ENCODE peak calls at places on chromosomes 13 and 19, in six cellular contexts. Q is A549, N is HCT116, P is heart left ventricle, U is body of pancreas, I is upper lobe of left lung. M is an unnamed sample.

GRCh38 chr19:31185261-31185660 is 164.0 kb downstream of the TSHZ3 start:
- ATAC-seq in Q (peak), N (no peak), P (no peak), U (no peak), I (no peak), M (no peak)

GRCh38 chr19:12581100-12581499 is 29.5 kb downstream of the ZNF490 start:
- ATAC-seq in Q (no peak), N (no peak), P (no peak), U (no peak), I (no peak), M (no peak)

GRCh38 chr13:101570410-101570809 is 117.9 kb downstream of the ITGBL1 start:
- ATAC-seq in Q (peak), N (no peak), P (no peak), U (no peak), I (no peak), M (no peak)

GRCh38 chr19:6056282-6056741 is 54.0 kb downstream of the RFX2 start:
- ATAC-seq in Q (no peak), N (no peak), P (peak), U (peak), I (no peak), M (no peak)

GRCh38 chr19:35395762-35396199 is 24.9 kb downstream of the GPR42 start:
- ATAC-seq in Q (peak), N (no peak), P (peak), U (peak), I (peak), M (no peak)

GRCh38 chr19:45051929-45052579 is 13.2 kb downstream of the CLASRP start:
- ATAC-seq in Q (no peak), N (no peak), P (no peak), U (no peak), I (peak), M (no peak)

GRCh38 chr13:21884965-21885567 is 214.2 kb downstream of the FGF9 start:
- ATAC-seq in Q (no peak), N (no peak), P (no peak), U (no peak), I (no peak), M (no peak)

GRCh38 chr13:63161219-63161618 is 1745.6 kb upstream of the PCDH20 start:
- ATAC-seq in Q (no peak), N (no peak), P (no peak), U (no peak), I (no peak), M (no peak)

GRCh38 chr19:35696835-35697234 is 7.5 kb upstream of the ZBTB32 start:
- ATAC-seq in Q (no peak), N (no peak), P (no peak), U (no peak), I (no peak), M (no peak)

GRCh38 chr13:66845393-66845792 is 384.7 kb downstream of the PCDH9 start:
- ATAC-seq in Q (no peak), N (no peak), P (no peak), U (no peak), I (peak), M (no peak)

GRCh38 chr19:44315883-44316282 is 11.1 kb upstream of the ZNF235 start:
- ATAC-seq in Q (no peak), N (no peak), P (no peak), U (no peak), I (no peak), M (no peak)

GRCh38 chr13:76976488-76976887 is 15.4 kb upstream of the CLN5 start:
- ATAC-seq in Q (no peak), N (no peak), P (no peak), U (no peak), I (no peak), M (no peak)

GRCh38 chr19:18438331-18439024 is 545 bp upstream of the ISYNA1 start:
- ATAC-seq in Q (no peak), N (peak), P (peak), U (peak), I (peak), M (no peak)

GRCh38 chr13:42137856-42138537 is 89.5 kb downstream of the DGKH start:
- ATAC-seq in Q (no peak), N (no peak), P (no peak), U (no peak), I (no peak), M (no peak)

GRCh38 chr13:70756088-70756487 is 647.8 kb upstream of the KLHL1 start:
- ATAC-seq in Q (no peak), N (no peak), P (no peak), U (no peak), I (no peak), M (no peak)

GRCh38 chr13:95624020-95624419 is 20.5 kb downstream of the DZIP1 start:
- ATAC-seq in Q (peak), N (peak), P (no peak), U (peak), I (peak), M (no peak)

GRCh38 chr13:110379905-110380341 is 72.8 kb downstream of the COL4A2 start:
- ATAC-seq in Q (peak), N (no peak), P (peak), U (no peak), I (no peak), M (no peak)

GRCh38 chr19:37507167-37507464 is 377 bp downstream of the ZNF793 start:
- ATAC-seq in Q (no peak), N (no peak), P (no peak), U (no peak), I (no peak), M (no peak)

GRCh38 chr13:21911916-21912315 is 241.0 kb downstream of the FGF9 start:
- ATAC-seq in Q (no peak), N (no peak), P (no peak), U (no peak), I (no peak), M (no peak)

GRCh38 chr13:49421391-49421790 is 22.5 kb downstream of the CAB39L start:
- ATAC-seq in Q (no peak), N (peak), P (peak), U (no peak), I (no peak), M (no peak)

GRCh38 chr19:1087813-1088418 is 7.3 kb downstream of the POLR2E start:
- ATAC-seq in Q (no peak), N (peak), P (peak), U (no peak), I (peak), M (peak)

GRCh38 chr19:56670961-56671612 is 470 bp downstream of the ZNF835 start:
- ATAC-seq in Q (no peak), N (no peak), P (peak), U (peak), I (peak), M (no peak)

GRCh38 chr13:87582399-87582798 is 88.8 kb upstream of the SLITRK5 start:
- ATAC-seq in Q (no peak), N (no peak), P (no peak), U (no peak), I (no peak), M (no peak)

GRCh38 chr13:26465514-26465913 is 92.0 kb upstream of the WASF3 start:
- ATAC-seq in Q (no peak), N (no peak), P (peak), U (no peak), I (no peak), M (no peak)

GRCh38 chr19:5914946-5915781 is 1.1 kb downstream of the CAPS start:
- ATAC-seq in Q (no peak), N (peak), P (peak), U (peak), I (peak), M (no peak)

GRCh38 chr19:16337809-16338469 is 13.3 kb downstream of the KLF2 start:
- ATAC-seq in Q (peak), N (peak), P (peak), U (no peak), I (peak), M (no peak)

GRCh38 chr13:59547950-59548349 is 615.8 kb downstream of the DIAPH3 start:
- ATAC-seq in Q (no peak), N (peak), P (peak), U (no peak), I (no peak), M (no peak)

DNA sequence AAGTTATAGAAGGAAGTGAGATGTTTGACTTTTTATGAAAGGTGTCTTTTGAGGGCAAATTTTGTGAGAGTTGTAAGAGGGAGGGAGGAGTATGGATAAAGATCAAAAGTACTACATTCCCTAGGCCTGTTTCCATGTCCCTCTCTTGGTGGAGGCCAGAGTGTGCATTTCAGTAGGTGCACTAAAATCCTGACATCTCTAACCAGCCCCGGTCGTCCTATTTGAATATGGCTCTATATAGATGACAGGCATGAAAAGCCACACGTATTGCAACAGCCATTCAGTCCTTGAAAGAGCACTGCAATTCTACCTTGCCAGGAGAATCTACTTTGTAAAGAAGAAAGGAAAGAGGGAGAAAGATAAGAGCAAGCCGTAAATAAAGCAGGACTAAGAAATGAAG is 510.1 kb downstream of the IRS2 start:
- ATAC-seq in Q (peak), N (no peak), P (no peak), U (no peak), I (no peak), M (no peak)
- H3K4me3 ChIP-seq in Q (no peak), N (no peak), P (no peak), U (no peak), I (no peak), M (no peak)

DNA sequence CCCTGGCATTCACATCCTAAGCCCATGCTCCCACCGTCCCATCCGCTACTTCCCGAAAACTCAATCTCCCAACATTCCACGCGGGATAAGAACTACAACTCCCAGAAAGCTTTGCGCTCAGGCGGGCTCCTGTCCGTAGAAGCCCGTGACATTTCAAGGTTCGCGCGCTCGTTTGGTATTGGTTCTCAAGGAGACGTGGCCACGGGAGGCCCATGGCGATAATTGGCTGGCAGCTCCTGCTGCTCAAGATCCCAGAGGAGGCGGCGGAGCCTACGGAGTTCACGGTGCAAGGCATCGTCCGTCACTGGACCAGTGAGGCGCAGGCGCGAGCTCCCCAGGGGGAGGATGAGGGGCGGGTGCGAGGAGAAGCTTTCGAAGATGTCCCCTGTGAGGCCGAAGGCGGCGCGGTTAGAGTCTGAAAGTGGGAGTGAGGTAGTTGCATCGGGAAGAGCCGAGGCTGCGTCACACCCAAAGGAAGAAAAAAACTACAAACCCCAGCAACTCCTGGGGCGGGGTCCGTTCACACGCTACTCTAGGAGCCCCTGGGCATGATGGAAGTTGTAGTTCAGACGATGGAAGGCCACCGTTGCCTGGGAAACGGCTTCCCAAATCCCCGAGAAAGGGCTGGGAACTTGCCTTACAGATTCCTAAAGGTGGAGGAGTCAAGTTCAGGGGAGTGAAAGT is 1.2 kb upstream of the MAMSTR start:
- ATAC-seq in Q (peak), N (peak), P (peak), U (peak), I (peak), M (peak)
- TF ChIP-seq POLR2A in Q (peak), N (peak), P (no peak), U (no peak), I (no peak), M (no peak)

GRCh38 chr19:15108845-15109767 is 1.9 kb downstream of the SYDE1 start:
- ATAC-seq in Q (no peak), N (no peak), P (no peak), U (no peak), I (no peak), M (no peak)
- H3K4me3 ChIP-seq in Q (no peak), N (no peak), P (peak), U (no peak), I (peak), M (no peak)

GRCh38 chr19:7488736-7489353 is at the start of gene PEX11G:
- ATAC-seq in Q (peak), N (peak), P (peak), U (peak), I (peak), M (peak)
- TF ChIP-seq POLR2A in Q (peak), N (peak), P (peak), U (peak), I (no peak), M (peak)

DNA sequence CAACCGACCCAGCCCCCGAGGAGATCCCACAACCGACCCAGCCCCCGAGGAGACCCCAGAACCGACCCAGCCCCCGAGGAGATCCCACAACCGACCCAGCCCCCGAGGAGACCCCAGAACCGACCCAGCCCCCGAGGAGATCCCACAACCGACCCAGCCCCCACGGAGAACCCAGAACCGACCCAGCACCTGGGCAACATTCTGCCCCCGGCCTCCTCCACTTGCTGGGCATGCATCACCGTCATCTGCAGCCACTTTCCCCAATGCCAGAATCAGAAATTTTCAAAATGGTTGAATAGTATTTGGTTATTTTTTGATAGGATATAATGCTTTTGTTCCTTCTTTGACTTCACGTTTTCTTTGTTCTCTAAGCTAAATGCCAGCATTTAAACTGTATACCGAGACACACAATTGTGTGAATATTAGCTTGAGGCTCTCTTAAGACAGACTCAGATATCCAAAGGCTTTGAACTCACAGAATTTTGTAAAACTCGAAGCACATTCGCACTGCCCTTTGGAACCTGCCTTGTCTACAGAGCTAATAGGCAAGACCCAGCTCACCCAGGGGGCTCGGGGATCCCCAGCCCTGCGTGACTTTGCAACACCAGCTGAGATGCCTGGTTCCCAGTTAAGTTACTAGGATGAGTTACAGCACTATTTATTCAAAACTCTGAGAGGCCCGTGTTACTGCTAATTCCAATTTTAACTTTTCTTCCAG is 15.5 kb upstream of the RASA3 start:
- ATAC-seq in Q (no peak), N (no peak), P (no peak), U (no peak), I (no peak), M (no peak)
- H3K4me3 ChIP-seq in Q (no peak), N (no peak), P (no peak), U (no peak), I (no peak), M (no peak)

GRCh38 chr19:3573162-3573857 is 566 bp downstream of the HMG20B start:
- ATAC-seq in Q (peak), N (peak), P (no peak), U (peak), I (peak), M (peak)
- TF ChIP-seq POLR2A in Q (no peak), N (no peak), P (no peak), U (no peak), I (no peak), M (no peak)